ENCODE peak calls at places on chromosomes 3 and 15, in six cellular contexts. N is H9, F is colonic mucosa, U is left ventricle myocardium inferior, Q is mucosa of descending colon, J is osteoblast. V is an unnamed sample.

GRCh38 chr3:55468251-55468650 is 18.9 kb downstream of the WNT5A start:
- DNase-seq in N (no peak), F (no peak), U (no peak), Q (no peak), J (no peak), V (peak; percentile 77)

GRCh38 chr3:26624209-26624775 is 1.7 kb downstream of the LRRC3B start:
- DNase-seq in N (peak; percentile 59), F (no peak), U (no peak), Q (no peak), J (peak; percentile 37), V (no peak)

GRCh38 chr3:112650472-112650871 is 9.5 kb upstream of the CCDC80 start:
- DNase-seq in N (no peak), F (no peak), U (no peak), Q (no peak), J (no peak), V (no peak)

GRCh38 chr3:121974601-121975111 is 47.4 kb downstream of the ILDR1 start:
- DNase-seq in N (no peak), F (no peak), U (no peak), Q (no peak), J (no peak), V (peak; percentile 90)

GRCh38 chr3:72560857-72561675 is 287.2 kb downstream of the SHQ1 start:
- DNase-seq in N (no peak), F (no peak), U (no peak), Q (no peak), J (no peak), V (no peak)

GRCh38 chr3:57164217-57164605 is 942 bp downstream of the IL17RD start:
- DNase-seq in N (no peak), F (peak; percentile 31), U (peak; percentile 54), Q (peak; percentile 34), J (no peak), V (no peak)

GRCh38 chr3:56219894-56220805 is 248.1 kb downstream of the ERC2 start:
- DNase-seq in N (no peak), F (no peak), U (no peak), Q (no peak), J (peak; percentile 44), V (peak; percentile 9)

GRCh38 chr15:84842781-84843180 is 25.6 kb downstream of the ALPK3 start:
- DNase-seq in N (no peak), F (no peak), U (no peak), Q (no peak), J (peak; percentile 82), V (no peak)

GRCh38 chr3:50171540-50172301 is 16.6 kb downstream of the SEMA3F start:
- DNase-seq in N (no peak), F (peak; percentile 78), U (no peak), Q (peak; percentile 73), J (no peak), V (peak; percentile 18)

GRCh38 chr3:120496278-120496975 is 45.6 kb upstream of the FSTL1 start:
- DNase-seq in N (no peak), F (no peak), U (no peak), Q (no peak), J (peak; percentile 6), V (peak; percentile 66)

GRCh38 chr15:36632196-36632595 is 52.8 kb downstream of the CDIN1 start:
- DNase-seq in N (no peak), F (no peak), U (no peak), Q (no peak), J (peak; percentile 86), V (peak; percentile 21)

GRCh38 chr15:90839187-90840071 is 29.0 kb upstream of the FURIN start:
- DNase-seq in N (peak; percentile 90), F (peak; percentile 75), U (no peak), Q (peak; percentile 79), J (peak; percentile 65), V (peak; percentile 82)

GRCh38 chr15:88605507-88606436 is 15.4 kb upstream of the AEN start:
- DNase-seq in N (peak; percentile 80), F (no peak), U (peak; percentile 50), Q (peak; percentile 57), J (peak; percentile 63), V (peak; percentile 38)

GRCh38 chr3:101377796-101378195 is 57.4 kb upstream of the IMPG2 start:
- DNase-seq in N (no peak), F (no peak), U (no peak), Q (no peak), J (no peak), V (peak; percentile 80)

GRCh38 chr3:169923189-169923588 is 11.8 kb downstream of the SAMD7 start:
- DNase-seq in N (no peak), F (peak; percentile 89), U (peak; percentile 80), Q (peak; percentile 95), J (no peak), V (no peak)

GRCh38 chr3:185789891-185790830 is 34.7 kb downstream of the IGF2BP2 start:
- DNase-seq in N (no peak), F (no peak), U (no peak), Q (no peak), J (peak; percentile 3), V (no peak)

GRCh38 chr3:128846501-128846900 is 32.9 kb upstream of the ACAD9 start:
- DNase-seq in N (no peak), F (no peak), U (no peak), Q (no peak), J (no peak), V (no peak)

GRCh38 chr15:30953731-30954378 is 37.6 kb downstream of the MTMR10 start:
- DNase-seq in N (peak; percentile 34), F (no peak), U (peak; percentile 35), Q (no peak), J (peak; percentile 76), V (peak; percentile 96)

GRCh38 chr3:171390531-171390930 is 69.7 kb downstream of the TNIK start:
- DNase-seq in N (no peak), F (no peak), U (no peak), Q (no peak), J (no peak), V (no peak)

GRCh38 chr15:25094519-25094918 is 139.7 kb downstream of the SNRPN start:
- DNase-seq in N (peak; percentile 10), F (no peak), U (no peak), Q (no peak), J (no peak), V (no peak)

DNA sequence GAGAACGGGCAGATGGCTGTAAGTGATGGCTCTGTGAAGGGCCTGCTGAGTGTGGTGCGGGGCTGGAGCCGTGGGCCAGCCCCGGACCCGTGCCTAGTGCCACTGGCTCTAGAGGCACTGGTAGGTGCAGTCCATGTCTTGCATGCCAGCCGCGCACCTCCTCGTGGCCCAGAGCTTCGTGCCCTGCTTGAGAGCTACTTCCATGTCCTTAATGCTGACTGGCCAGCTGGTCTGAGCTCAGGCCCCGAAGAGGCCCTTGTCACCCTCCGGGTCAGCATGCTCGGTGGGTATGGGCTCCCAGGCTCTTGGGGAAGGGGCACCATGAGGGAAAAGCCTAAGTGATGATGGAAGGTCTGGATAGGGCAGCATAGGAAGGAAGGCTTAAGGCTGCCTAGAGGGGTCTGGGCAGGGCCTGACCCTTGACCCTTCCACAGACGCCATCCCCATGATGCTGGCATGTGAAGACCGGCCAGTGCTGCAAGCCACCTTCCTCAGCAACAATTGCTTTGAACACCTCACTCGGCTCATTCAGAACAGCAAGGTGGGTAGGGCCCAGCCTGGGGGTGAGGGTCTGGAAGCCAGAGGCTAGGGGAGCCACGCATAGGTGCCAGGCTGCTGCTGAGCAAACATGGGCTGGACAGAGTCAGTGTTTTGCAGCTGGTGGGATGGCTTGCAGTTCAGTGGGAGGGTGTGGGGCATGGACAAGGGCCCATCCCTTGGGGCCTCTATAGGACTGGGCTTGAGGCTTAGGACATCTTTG is 12.1 kb downstream of the NBEAL2 start:
- DNase-seq in N (no peak), F (no peak), U (no peak), Q (no peak), J (peak; percentile 62), V (no peak)
- H3K4me1 ChIP-seq in N (peaks cover 4% of the 10 kb centered on the region), F (peaks cover 13% of the 10 kb centered on the region), U (peaks cover 28% of the 10 kb centered on the region), Q (peaks cover 17% of the 10 kb centered on the region), J (no peaks in the 10 kb centered on the region), V (peaks cover 9% of the 10 kb centered on the region)

GRCh38 chr3:71131893-71132314 is 451.6 kb downstream of the FOXP1 start:
- DNase-seq in N (no peak), F (peak; percentile 69), U (no peak), Q (no peak), J (no peak), V (no peak)
- H3K4me1 ChIP-seq in N (peaks cover 33% of the 10 kb centered on the region), F (peaks cover 10% of the 10 kb centered on the region), U (peaks cover 81% of the 10 kb centered on the region), Q (peaks cover 57% of the 10 kb centered on the region), J (peaks cover 30% of the 10 kb centered on the region), V (peaks cover 8% of the 10 kb centered on the region)

DNA sequence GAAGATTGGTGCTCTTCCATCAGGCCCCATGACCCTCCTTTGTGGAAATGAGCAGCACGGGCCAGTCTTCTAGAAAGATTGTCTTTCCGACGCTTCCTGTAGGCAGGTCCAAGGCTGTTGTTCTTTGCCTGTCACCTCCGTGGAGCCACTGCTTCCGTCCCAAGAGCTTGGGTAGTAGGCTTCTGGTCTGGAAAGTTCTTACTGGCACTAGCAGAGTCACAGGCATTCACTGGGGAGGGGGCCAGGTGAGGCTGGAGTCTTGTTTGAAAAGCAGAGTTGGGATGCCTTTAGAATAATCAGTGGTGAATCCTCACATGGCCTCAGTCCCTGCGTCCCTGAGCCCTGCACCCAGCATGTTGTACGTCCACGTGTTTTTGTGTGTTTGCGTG is 76.2 kb upstream of the ADPGK start:
- DNase-seq in N (no peak), F (no peak), U (no peak), Q (no peak), J (no peak), V (no peak)
- H3K4me1 ChIP-seq in N (peaks cover 3% of the 10 kb centered on the region), F (no peaks in the 10 kb centered on the region), U (no peaks in the 10 kb centered on the region), Q (peaks cover 13% of the 10 kb centered on the region), J (no peaks in the 10 kb centered on the region), V (no peaks in the 10 kb centered on the region)

DNA sequence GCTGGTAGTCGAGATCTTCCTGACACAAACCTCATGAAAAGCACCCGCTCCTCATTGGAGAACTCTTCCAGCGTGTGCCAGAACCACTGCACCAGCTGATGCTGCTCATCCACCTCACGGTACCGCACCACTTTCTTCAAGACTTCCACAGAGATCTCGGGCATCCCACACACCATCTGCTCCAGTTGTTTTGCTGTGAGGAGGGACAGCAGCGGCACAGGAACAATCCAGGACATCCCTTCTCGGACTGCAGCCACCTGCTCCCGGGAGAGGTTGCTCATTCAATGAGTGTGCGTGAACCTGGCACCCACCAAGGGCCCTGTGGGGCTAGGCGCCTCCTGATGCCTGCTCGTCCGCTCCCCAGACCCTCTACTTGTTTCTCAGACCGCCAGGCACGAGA is 15.1 kb downstream of the FBXL22 start:
- DNase-seq in N (no peak), F (no peak), U (no peak), Q (no peak), J (no peak), V (no peak)
- H3K4me1 ChIP-seq in N (no peaks in the 10 kb centered on the region), F (peaks cover 16% of the 10 kb centered on the region), U (peaks cover 20% of the 10 kb centered on the region), Q (peaks cover 13% of the 10 kb centered on the region), J (peaks cover 13% of the 10 kb centered on the region), V (peaks cover 5% of the 10 kb centered on the region)

GRCh38 chr3:160224811-160225180 is 426 bp upstream of the C3orf80 start:
- DNase-seq in N (no peak), F (no peak), U (no peak), Q (no peak), J (no peak), V (no peak)
- H3K4me1 ChIP-seq in N (no peaks in the 10 kb centered on the region), F (peaks cover 7% of the 10 kb centered on the region), U (peaks cover 25% of the 10 kb centered on the region), Q (peaks cover 14% of the 10 kb centered on the region), J (peaks cover 7% of the 10 kb centered on the region), V (peaks cover 9% of the 10 kb centered on the region)

V was measured in trophoblast cell.